ENCODE peak calls at places on chromosome 18, in four cellular contexts. T, N, Z and D are unnamed samples. For H3K4me1, the result is how much of the 10 kb centered on the place peaks cover.

GRCh38 chr18:28584726-28585125 is 407.8 kb upstream of the CDH2 start:
- DNase-seq in T (no peak), N (no peak), Z (no peak), D (no peak)

GRCh38 chr18:62935994-62936393 is 220.7 kb downstream of the PHLPP1 start:
- DNase-seq in N (no peak), Z (no peak), T (no peak), D (no peak)

GRCh38 chr18:28045880-28046279 is 131.1 kb downstream of the CDH2 start:
- DNase-seq in N (no peak), T (no peak), Z (no peak), D (no peak)

GRCh38 chr18:8367217-8367988 is 241.8 kb upstream of the RAB12 start:
- DNase-seq in Z (peak), N (peak), T (peak), D (no peak)

GRCh38 chr18:65415167-65415566 is 335.6 kb upstream of the CDH7 start:
- DNase-seq in N (no peak), T (no peak), Z (no peak), D (no peak)

GRCh38 chr18:54906636-54907180 is 52.6 kb downstream of the CCDC68 start:
- DNase-seq in Z (no peak), T (no peak), N (no peak), D (no peak)

GRCh38 chr18:54261894-54262293 is 7.4 kb upstream of the POLI start:
- DNase-seq in Z (no peak), N (no peak), T (no peak), D (no peak)

GRCh38 chr18:12403601-12404506 is 3.9 kb upstream of the PRELID3A start:
- DNase-seq in Z (no peak), T (no peak), N (peak), D (no peak)

GRCh38 chr18:46199515-46200147 is 95.4 kb downstream of the HAUS1 start:
- DNase-seq in T (no peak), Z (no peak), N (peak), D (no peak)

GRCh38 chr18:49360582-49360981 is 99.9 kb downstream of the DYM start:
- DNase-seq in Z (no peak), N (no peak), T (no peak), D (no peak)

GRCh38 chr18:23317975-23318675 is 135.0 kb upstream of the RIOK3 start:
- DNase-seq in N (no peak), T (no peak), Z (no peak), D (no peak)

GRCh38 chr18:4074647-4075046 is 380.5 kb downstream of the DLGAP1 start:
- DNase-seq in N (no peak), Z (no peak), T (no peak), D (no peak)

GRCh38 chr18:40883271-40883670 is 1071.8 kb upstream of the PIK3C3 start:
- DNase-seq in T (no peak), Z (no peak), N (no peak), D (no peak)

GRCh38 chr18:12423820-12424219 is 16.1 kb downstream of the PRELID3A start:
- DNase-seq in T (no peak), Z (no peak), N (no peak), D (no peak)

GRCh38 chr18:76353046-76353445 is 142.0 kb downstream of the ZNF516 start:
- DNase-seq in N (no peak), Z (no peak), T (no peak), D (no peak)

GRCh38 chr18:29596959-29597358 is 1420.0 kb upstream of the CDH2 start:
- DNase-seq in Z (no peak), N (no peak), T (no peak), D (no peak)

GRCh38 chr18:70499218-70499691 is 210.4 kb downstream of the SOCS6 start:
- DNase-seq in N (no peak), T (no peak), Z (no peak), D (no peak)

DNA sequence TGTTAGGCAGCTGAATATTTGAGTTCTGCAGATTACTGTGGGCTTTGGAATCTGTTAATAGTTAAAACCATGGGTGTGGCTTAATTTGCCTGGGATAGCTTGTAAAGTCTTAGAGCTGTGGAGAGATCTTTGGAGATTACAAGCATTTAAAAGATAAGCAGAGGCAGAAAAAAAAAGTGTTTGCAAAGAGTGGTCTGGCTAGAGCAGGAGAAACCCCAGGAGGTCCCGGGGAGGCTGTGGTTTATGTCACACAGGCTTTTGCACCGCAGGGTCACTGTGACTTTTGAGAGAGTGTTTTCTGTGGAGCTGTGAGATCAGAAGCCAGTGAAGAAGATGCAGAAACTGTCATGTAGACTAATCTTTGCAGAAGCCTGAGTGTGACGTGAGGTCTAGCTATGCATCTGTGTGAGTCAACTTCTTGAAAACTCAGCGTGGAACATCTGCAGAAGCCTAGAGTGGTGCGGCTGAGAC is 49.0 kb downstream of the SETBP1 start:
- DNase-seq in T (no peak), N (no peak), Z (peak), D (no peak)
- H3K4me1 ChIP-seq in T (under half), N (under half), Z (under half), D (under half)

DNA sequence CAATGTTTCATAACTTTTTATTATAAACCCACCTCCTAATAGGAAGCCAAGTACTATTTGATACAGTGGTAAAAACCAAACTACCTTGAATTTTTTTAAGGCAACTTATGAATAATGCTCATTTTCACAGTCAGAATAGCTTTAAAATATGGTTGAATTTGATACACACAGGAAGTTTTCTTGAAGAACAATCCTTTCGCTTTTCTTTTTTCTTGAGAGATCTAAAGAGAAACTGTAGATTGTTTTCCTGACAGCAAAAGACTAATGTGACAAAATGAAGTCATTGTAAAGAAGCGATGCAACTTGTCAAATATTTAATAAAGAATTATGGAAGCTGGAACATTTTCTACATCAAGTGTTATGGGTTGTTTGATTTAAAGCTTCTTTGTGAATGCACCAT is 227.7 kb downstream of the ALPK2 start:
- DNase-seq in N (no peak), Z (no peak), T (no peak), D (no peak)
- H3K27ac ChIP-seq in N (no peak), Z (no peak), T (no peak), D (no peak)

GRCh38 chr18:79942211-79942610 is 9.2 kb downstream of the SLC66A2 start:
- DNase-seq in N (no peak), T (peak), Z (peak), D (no peak)
- H3K4me1 ChIP-seq in N (under half), T (under half), Z (under half), D (under half)

GRCh38 chr18:47898696-47899095 is 31.8 kb downstream of the SMAD2 start:
- DNase-seq in N (peak), T (no peak), Z (no peak), D (no peak)
- H3K27ac ChIP-seq in N (no peak), T (no peak), Z (no peak), D (no peak)

GRCh38 chr18:35047697-35048292 is 6.6 kb downstream of the MAPRE2 start:
- DNase-seq in T (no peak), Z (no peak), N (no peak), D (no peak)
- H3K4me1 ChIP-seq in T (under half), Z (under half), N (half or more), D (half or more)